ENCODE peak calls at places on chromosomes 13 and 19, in seven cellular contexts. One of them, this sample, is unnamed.

GRCh38 chr19:2083174-2083854 is 12.8 kb downstream of the MOB3A start:
- DNase-seq in activated B cell treated with CpG ODN at 0.5 μM for 24 hours: no peak
- DNase-seq in BJ: no peak
- DNase-seq in suprapubic skin: no peak
- DNase-seq in IMR-90: no peak
- DNase-seq in ovary: no peak
- DNase-seq in neural crest cell: no peak
- DNase-seq in this sample: no peak

GRCh38 chr19:44548736-44549135 is 19.3 kb upstream of the CEACAM20 start:
- DNase-seq in activated B cell treated with CpG ODN at 0.5 μM for 24 hours: no peak
- DNase-seq in ovary: no peak
- DNase-seq in IMR-90: peak; percentile 51
- DNase-seq in BJ: no peak
- DNase-seq in suprapubic skin: no peak
- DNase-seq in neural crest cell: no peak
- DNase-seq in this sample: no peak

GRCh38 chr13:51153527-51153926 is 42.5 kb upstream of the C13orf42 start:
- DNase-seq in activated B cell treated with CpG ODN at 0.5 μM for 24 hours: no peak
- DNase-seq in suprapubic skin: no peak
- DNase-seq in neural crest cell: no peak
- DNase-seq in ovary: no peak
- DNase-seq in BJ: no peak
- DNase-seq in IMR-90: no peak
- DNase-seq in this sample: no peak

GRCh38 chr19:33339016-33339749 is 34.3 kb upstream of the CEBPG start:
- DNase-seq in suprapubic skin: no peak
- DNase-seq in BJ: no peak
- DNase-seq in neural crest cell: no peak
- DNase-seq in activated B cell treated with CpG ODN at 0.5 μM for 24 hours: no peak
- DNase-seq in IMR-90: no peak
- DNase-seq in ovary: no peak
- DNase-seq in this sample: no peak

GRCh38 chr19:55082023-55082851 is 6.6 kb downstream of the EPS8L1 start:
- DNase-seq in IMR-90: peak; percentile 42
- DNase-seq in BJ: no peak
- DNase-seq in suprapubic skin: peak; percentile 71
- DNase-seq in activated B cell treated with CpG ODN at 0.5 μM for 24 hours: no peak
- DNase-seq in ovary: no peak
- DNase-seq in neural crest cell: no peak
- DNase-seq in this sample: no peak

GRCh38 chr13:63048648-63049047 is 1633.0 kb upstream of the PCDH20 start:
- DNase-seq in ovary: no peak
- DNase-seq in suprapubic skin: no peak
- DNase-seq in BJ: no peak
- DNase-seq in IMR-90: peak; percentile 16
- DNase-seq in neural crest cell: no peak
- DNase-seq in activated B cell treated with CpG ODN at 0.5 μM for 24 hours: no peak
- DNase-seq in this sample: no peak

GRCh38 chr13:46648166-46648607 is 95.2 kb downstream of the LRCH1 start:
- DNase-seq in neural crest cell: peak; percentile 18
- DNase-seq in suprapubic skin: no peak
- DNase-seq in BJ: no peak
- DNase-seq in ovary: no peak
- DNase-seq in IMR-90: peak; percentile 60
- DNase-seq in activated B cell treated with CpG ODN at 0.5 μM for 24 hours: no peak
- DNase-seq in this sample: no peak

GRCh38 chr13:46168341-46168740 is 13.6 kb downstream of the LCP1 start:
- DNase-seq in activated B cell treated with CpG ODN at 0.5 μM for 24 hours: peak; percentile 31
- DNase-seq in suprapubic skin: no peak
- DNase-seq in ovary: no peak
- DNase-seq in BJ: no peak
- DNase-seq in IMR-90: no peak
- DNase-seq in neural crest cell: no peak
- DNase-seq in this sample: no peak

GRCh38 chr13:90709329-90709728 is 638.2 kb upstream of the MIR17HG start:
- DNase-seq in neural crest cell: no peak
- DNase-seq in ovary: no peak
- DNase-seq in activated B cell treated with CpG ODN at 0.5 μM for 24 hours: no peak
- DNase-seq in IMR-90: no peak
- DNase-seq in suprapubic skin: no peak
- DNase-seq in BJ: no peak
- DNase-seq in this sample: no peak

GRCh38 chr19:50508850-50509190 is 2.2 kb downstream of the JOSD2 start:
- DNase-seq in neural crest cell: no peak
- DNase-seq in activated B cell treated with CpG ODN at 0.5 μM for 24 hours: no peak
- DNase-seq in ovary: no peak
- DNase-seq in IMR-90: no peak
- DNase-seq in BJ: no peak
- DNase-seq in suprapubic skin: no peak
- DNase-seq in this sample: no peak

GRCh38 chr19:50506700-50507099 is 4.3 kb downstream of the JOSD2 start:
- DNase-seq in neural crest cell: no peak
- DNase-seq in IMR-90: no peak
- DNase-seq in activated B cell treated with CpG ODN at 0.5 μM for 24 hours: no peak
- DNase-seq in suprapubic skin: no peak
- DNase-seq in BJ: no peak
- DNase-seq in ovary: no peak
- DNase-seq in this sample: no peak

GRCh38 chr19:50509366-50509765 is 1.6 kb downstream of the JOSD2 start:
- DNase-seq in IMR-90: no peak
- DNase-seq in BJ: no peak
- DNase-seq in neural crest cell: no peak
- DNase-seq in activated B cell treated with CpG ODN at 0.5 μM for 24 hours: no peak
- DNase-seq in suprapubic skin: no peak
- DNase-seq in ovary: no peak
- DNase-seq in this sample: no peak

GRCh38 chr19:50505856-50506611 is 5.0 kb downstream of the JOSD2 start:
- DNase-seq in IMR-90: no peak
- DNase-seq in neural crest cell: no peak
- DNase-seq in suprapubic skin: no peak
- DNase-seq in BJ: no peak
- DNase-seq in activated B cell treated with CpG ODN at 0.5 μM for 24 hours: no peak
- DNase-seq in ovary: peak; percentile 40
- DNase-seq in this sample: no peak

DNA sequence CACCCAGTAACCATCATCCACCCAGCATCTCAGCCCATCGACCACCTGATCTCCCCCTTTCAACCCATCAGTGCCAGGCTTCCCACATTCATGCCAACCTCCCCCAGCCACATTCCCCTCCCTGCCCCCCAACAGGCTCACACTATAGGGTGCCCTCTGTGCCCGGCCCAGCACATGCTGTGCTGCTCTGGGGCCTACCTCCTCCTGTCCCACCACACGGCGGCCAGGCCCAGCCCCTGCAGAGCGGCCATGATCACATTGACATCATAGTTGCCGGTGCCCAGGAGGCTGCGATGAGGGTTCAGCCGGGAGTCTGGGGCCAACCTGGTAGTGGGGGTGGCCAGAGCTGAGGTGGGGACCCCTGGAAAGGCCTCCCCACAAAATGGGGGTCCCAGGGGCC is 3.6 kb downstream of the JOSD2 start:
- DNase-seq in neural crest cell: no peak
- DNase-seq in activated B cell treated with CpG ODN at 0.5 μM for 24 hours: no peak
- DNase-seq in ovary: no peak
- DNase-seq in suprapubic skin: no peak
- DNase-seq in BJ: no peak
- DNase-seq in IMR-90: no peak
- DNase-seq in this sample: no peak
- TF ChIP-seq CTCF in neural crest cell: no peak
- TF ChIP-seq CTCF in activated B cell treated with CpG ODN at 0.5 μM for 24 hours: no peak
- TF ChIP-seq CTCF in ovary: no peak
- TF ChIP-seq CTCF in suprapubic skin: no peak
- TF ChIP-seq CTCF in BJ: no peak
- TF ChIP-seq CTCF in IMR-90: no peak
- TF ChIP-seq CTCF in this sample: no peak

GRCh38 chr13:84121456-84121855 is 239.2 kb upstream of the SLITRK1 start:
- DNase-seq in IMR-90: no peak
- DNase-seq in activated B cell treated with CpG ODN at 0.5 μM for 24 hours: no peak
- DNase-seq in neural crest cell: no peak
- DNase-seq in ovary: no peak
- DNase-seq in BJ: no peak
- DNase-seq in suprapubic skin: no peak
- DNase-seq in this sample: no peak
- TF ChIP-seq CTCF in IMR-90: no peak
- TF ChIP-seq CTCF in activated B cell treated with CpG ODN at 0.5 μM for 24 hours: no peak
- TF ChIP-seq CTCF in neural crest cell: no peak
- TF ChIP-seq CTCF in ovary: no peak
- TF ChIP-seq CTCF in BJ: no peak
- TF ChIP-seq CTCF in suprapubic skin: no peak
- TF ChIP-seq CTCF in this sample: no peak

DNA sequence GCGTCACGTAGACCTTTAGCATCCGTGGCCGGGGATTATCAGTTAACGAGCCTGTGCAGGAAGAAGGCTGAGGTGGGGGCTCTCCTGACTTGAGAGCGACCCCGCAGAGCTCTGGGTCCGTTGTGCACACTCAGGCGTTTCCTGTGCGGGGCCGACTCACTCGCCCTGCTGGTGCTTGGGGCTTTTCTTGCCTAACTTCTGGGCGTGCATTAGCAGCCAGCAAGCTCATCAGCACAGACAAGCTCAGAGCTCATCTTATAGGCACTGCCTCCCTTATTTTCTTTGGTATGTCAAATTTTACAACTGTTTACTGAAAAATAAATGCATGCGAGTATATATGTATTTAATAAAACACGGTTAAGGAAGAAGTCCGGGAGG is 23.7 kb downstream of the ADPRHL1 start:
- DNase-seq in ovary: no peak
- DNase-seq in suprapubic skin: no peak
- DNase-seq in activated B cell treated with CpG ODN at 0.5 μM for 24 hours: no peak
- DNase-seq in neural crest cell: no peak
- DNase-seq in BJ: no peak
- DNase-seq in IMR-90: no peak
- DNase-seq in this sample: no peak
- TF ChIP-seq CTCF in ovary: no peak
- TF ChIP-seq CTCF in suprapubic skin: no peak
- TF ChIP-seq CTCF in activated B cell treated with CpG ODN at 0.5 μM for 24 hours: no peak
- TF ChIP-seq CTCF in neural crest cell: no peak
- TF ChIP-seq CTCF in BJ: no peak
- TF ChIP-seq CTCF in IMR-90: no peak
- TF ChIP-seq CTCF in this sample: no peak

GRCh38 chr13:21911916-21912315 is 241.0 kb downstream of the FGF9 start:
- DNase-seq in neural crest cell: no peak
- DNase-seq in activated B cell treated with CpG ODN at 0.5 μM for 24 hours: no peak
- DNase-seq in ovary: no peak
- DNase-seq in IMR-90: no peak
- DNase-seq in suprapubic skin: no peak
- DNase-seq in BJ: no peak
- DNase-seq in this sample: no peak

GRCh38 chr13:21909331-21909730 is 238.5 kb downstream of the FGF9 start:
- DNase-seq in activated B cell treated with CpG ODN at 0.5 μM for 24 hours: no peak
- DNase-seq in BJ: no peak
- DNase-seq in ovary: no peak
- DNase-seq in suprapubic skin: no peak
- DNase-seq in neural crest cell: no peak
- DNase-seq in IMR-90: no peak
- DNase-seq in this sample: no peak

GRCh38 chr13:21917046-21918010 is 246.5 kb downstream of the FGF9 start:
- DNase-seq in neural crest cell: no peak
- DNase-seq in suprapubic skin: no peak
- DNase-seq in BJ: no peak
- DNase-seq in IMR-90: peak; percentile 19
- DNase-seq in activated B cell treated with CpG ODN at 0.5 μM for 24 hours: no peak
- DNase-seq in ovary: no peak
- DNase-seq in this sample: no peak

GRCh38 chr13:21913010-21913409 is 242.1 kb downstream of the FGF9 start:
- DNase-seq in IMR-90: peak; percentile 19
- DNase-seq in ovary: no peak
- DNase-seq in neural crest cell: no peak
- DNase-seq in suprapubic skin: no peak
- DNase-seq in BJ: no peak
- DNase-seq in activated B cell treated with CpG ODN at 0.5 μM for 24 hours: no peak
- DNase-seq in this sample: no peak
- TF ChIP-seq CTCF in IMR-90: peak; percentile 40
- TF ChIP-seq CTCF in ovary: no peak
- TF ChIP-seq CTCF in neural crest cell: no peak
- TF ChIP-seq CTCF in suprapubic skin: no peak
- TF ChIP-seq CTCF in BJ: no peak
- TF ChIP-seq CTCF in activated B cell treated with CpG ODN at 0.5 μM for 24 hours: no peak
- TF ChIP-seq CTCF in this sample: peak; percentile 40

GRCh38 chr19:16588824-16589577 is 16.8 kb upstream of the SLC35E1 start:
- DNase-seq in BJ: no peak
- DNase-seq in ovary: no peak
- DNase-seq in activated B cell treated with CpG ODN at 0.5 μM for 24 hours: no peak
- DNase-seq in suprapubic skin: peak; percentile 49
- DNase-seq in neural crest cell: no peak
- DNase-seq in IMR-90: no peak
- DNase-seq in this sample: no peak

GRCh38 chr19:16585808-16586476 is 13.7 kb upstream of the SLC35E1 start:
- DNase-seq in activated B cell treated with CpG ODN at 0.5 μM for 24 hours: peak; percentile 78
- DNase-seq in BJ: no peak
- DNase-seq in IMR-90: peak; percentile 19
- DNase-seq in suprapubic skin: peak; percentile 57
- DNase-seq in neural crest cell: no peak
- DNase-seq in ovary: no peak
- DNase-seq in this sample: no peak

GRCh38 chr19:16586477-16586871 is 14.3 kb upstream of the SLC35E1 start:
- DNase-seq in neural crest cell: no peak
- DNase-seq in suprapubic skin: peak; percentile 60
- DNase-seq in IMR-90: no peak
- DNase-seq in ovary: no peak
- DNase-seq in BJ: no peak
- DNase-seq in activated B cell treated with CpG ODN at 0.5 μM for 24 hours: no peak
- DNase-seq in this sample: no peak

GRCh38 chr19:16588089-16588823 is 16.0 kb upstream of the SLC35E1 start:
- DNase-seq in ovary: peak; percentile 60
- DNase-seq in IMR-90: peak; percentile 19
- DNase-seq in BJ: no peak
- DNase-seq in suprapubic skin: peak; percentile 64
- DNase-seq in activated B cell treated with CpG ODN at 0.5 μM for 24 hours: peak; percentile 76
- DNase-seq in neural crest cell: no peak
- DNase-seq in this sample: no peak

GRCh38 chr19:16587031-16588023 is 15.1 kb upstream of the SLC35E1 start:
- DNase-seq in BJ: no peak
- DNase-seq in IMR-90: peak; percentile 67
- DNase-seq in ovary: no peak
- DNase-seq in activated B cell treated with CpG ODN at 0.5 μM for 24 hours: peak; percentile 69
- DNase-seq in neural crest cell: no peak
- DNase-seq in suprapubic skin: peak; percentile 70
- DNase-seq in this sample: no peak
- TF ChIP-seq CTCF in BJ: no peak
- TF ChIP-seq CTCF in IMR-90: no peak
- TF ChIP-seq CTCF in ovary: no peak
- TF ChIP-seq CTCF in activated B cell treated with CpG ODN at 0.5 μM for 24 hours: no peak
- TF ChIP-seq CTCF in neural crest cell: no peak
- TF ChIP-seq CTCF in suprapubic skin: no peak
- TF ChIP-seq CTCF in this sample: no peak

GRCh38 chr19:16185123-16185924 is at the start of gene FAM32A:
- DNase-seq in activated B cell treated with CpG ODN at 0.5 μM for 24 hours: peak; percentile 94
- DNase-seq in BJ: peak; percentile 96
- DNase-seq in IMR-90: peak; percentile 99
- DNase-seq in neural crest cell: peak; percentile 95
- DNase-seq in suprapubic skin: peak; percentile 100
- DNase-seq in ovary: peak; percentile 100
- DNase-seq in this sample: peak; percentile 94
- TF ChIP-seq CTCF in activated B cell treated with CpG ODN at 0.5 μM for 24 hours: no peak
- TF ChIP-seq CTCF in BJ: peak; percentile 25
- TF ChIP-seq CTCF in IMR-90: peak; percentile 22
- TF ChIP-seq CTCF in neural crest cell: peak; percentile 61
- TF ChIP-seq CTCF in suprapubic skin: no peak
- TF ChIP-seq CTCF in ovary: peak; percentile 26
- TF ChIP-seq CTCF in this sample: peak; percentile 20